ENCODE peak calls at places on chromosomes 12 and 14, in eight cellular contexts. D is MCF 10A; U is KBM-7; Z is T-helper 22 cell; X is psoas muscle; Q is effector memory CD4-positive, alpha-beta T cell; P is AG09319; I is retina. O is an unnamed sample.

GRCh38 chr12:128609861-128610260 is 213.9 kb downstream of the SLC15A4 start:
- DNase-seq in D (no peak), U (no peak), Z (no peak), X (no peak), Q (no peak), P (no peak), I (no peak), O (no peak)

GRCh38 chr14:24110060-24110459 is 4.5 kb upstream of the DCAF11 start:
- DNase-seq in D (peak), U (no peak), Z (no peak), X (no peak), Q (no peak), P (no peak), I (no peak), O (peak)

GRCh38 chr12:50220357-50221061 is 53.3 kb upstream of the CERS5 start:
- DNase-seq in D (peak), U (peak), Z (no peak), X (no peak), Q (no peak), P (no peak), I (no peak), O (peak)

GRCh38 chr14:32102152-32102787 is 25.2 kb downstream of the ARHGAP5 start:
- DNase-seq in D (no peak), U (peak), Z (no peak), X (no peak), Q (no peak), P (no peak), I (no peak), O (no peak)

GRCh38 chr14:68817513-68818212 is 24.8 kb upstream of the ZFP36L1 start:
- DNase-seq in D (no peak), U (no peak), Z (no peak), X (no peak), Q (no peak), P (no peak), I (no peak), O (no peak)

GRCh38 chr12:67002711-67003110 is 266.4 kb upstream of the CAND1 start:
- DNase-seq in D (peak), U (no peak), Z (no peak), X (no peak), Q (no peak), P (no peak), I (no peak), O (no peak)

GRCh38 chr12:111503116-111503515 is 96.0 kb downstream of the ATXN2 start:
- DNase-seq in D (no peak), U (no peak), Z (no peak), X (no peak), Q (no peak), P (no peak), I (no peak), O (no peak)

GRCh38 chr12:38541849-38542248 is 225.3 kb downstream of the ALG10B start:
- DNase-seq in D (no peak), U (no peak), Z (no peak), X (no peak), Q (no peak), P (no peak), I (no peak), O (no peak)

GRCh38 chr14:105499256-105500035 is 8.4 kb downstream of the TEDC1 start:
- DNase-seq in D (no peak), U (no peak), Z (no peak), X (no peak), Q (no peak), P (no peak), I (peak), O (peak)

GRCh38 chr14:57928732-57929131 is 62.8 kb upstream of the SLC35F4 start:
- DNase-seq in D (no peak), U (peak), Z (no peak), X (no peak), Q (no peak), P (no peak), I (no peak), O (no peak)

GRCh38 chr12:62158416-62159360 is 101.5 kb upstream of the USP15 start:
- DNase-seq in D (no peak), U (no peak), Z (no peak), X (no peak), Q (no peak), P (no peak), I (no peak), O (no peak)

GRCh38 chr14:99478133-99478532 is 2.5 kb downstream of the SETD3 start:
- DNase-seq in D (no peak), U (no peak), Z (no peak), X (no peak), Q (no peak), P (no peak), I (no peak), O (no peak)

GRCh38 chr12:77060883-77061240 is 4.5 kb downstream of the E2F7 start:
- DNase-seq in D (no peak), U (no peak), Z (no peak), X (no peak), Q (no peak), P (no peak), I (no peak), O (no peak)

GRCh38 chr12:127742231-127742630 is 524.7 kb upstream of the TMEM132C start:
- DNase-seq in D (no peak), U (no peak), Z (no peak), X (no peak), Q (no peak), P (no peak), I (no peak), O (no peak)

GRCh38 chr14:29637406-29637805 is 290.2 kb downstream of the PRKD1 start:
- DNase-seq in D (peak), U (no peak), Z (no peak), X (no peak), Q (no peak), P (peak), I (no peak), O (no peak)

GRCh38 chr14:76011959-76012802 is 26.6 kb downstream of the IFT43 start:
- DNase-seq in D (no peak), U (no peak), Z (no peak), X (no peak), Q (no peak), P (no peak), I (no peak), O (no peak)

GRCh38 chr14:86057018-86057667 is 527.2 kb downstream of the FLRT2 start:
- DNase-seq in D (peak), U (peak), Z (no peak), X (no peak), Q (no peak), P (no peak), I (peak), O (no peak)

GRCh38 chr14:101473795-101474562 is 87.3 kb upstream of the DIO3 start:
- DNase-seq in D (no peak), U (no peak), Z (no peak), X (no peak), Q (no peak), P (no peak), I (no peak), O (no peak)

GRCh38 chr12:71748081-71748850 is 6.4 kb upstream of the RAB21 start:
- DNase-seq in D (no peak), U (no peak), Z (no peak), X (no peak), Q (no peak), P (no peak), I (no peak), O (no peak)

GRCh38 chr14:38129705-38130104 is 78.0 kb upstream of the SSTR1 start:
- DNase-seq in D (no peak), U (no peak), Z (no peak), X (no peak), Q (no peak), P (no peak), I (no peak), O (no peak)

GRCh38 chr14:73714656-73715081 is 485 bp upstream of the PNMA1 start:
- DNase-seq in D (no peak), U (no peak), Z (no peak), X (no peak), Q (no peak), P (no peak), I (no peak), O (no peak)

GRCh38 chr14:104461676-104462443 is 117.7 kb upstream of the C14orf180 start:
- DNase-seq in D (no peak), U (no peak), Z (no peak), X (no peak), Q (no peak), P (no peak), I (peak), O (no peak)

GRCh38 chr12:132026061-132026795 is 76.5 kb downstream of the EP400 start:
- DNase-seq in D (no peak), U (no peak), Z (no peak), X (no peak), Q (no peak), P (no peak), I (no peak), O (no peak)

GRCh38 chr14:88269816-88270416 is 53.2 kb downstream of the KCNK10 start:
- DNase-seq in D (no peak), U (no peak), Z (no peak), X (no peak), Q (no peak), P (no peak), I (no peak), O (no peak)

GRCh38 chr12:32612658-32613614 is 66.2 kb upstream of the DNM1L start:
- DNase-seq in D (no peak), U (no peak), Z (no peak), X (no peak), Q (no peak), P (no peak), I (no peak), O (peak)

GRCh38 chr12:59700145-59700435 is 104.3 kb downstream of the SLC16A7 start:
- DNase-seq in D (no peak), U (no peak), Z (no peak), X (no peak), Q (no peak), P (no peak), I (no peak), O (no peak)

GRCh38 chr12:45299132-45299692 is 83.3 kb downstream of the ANO6 start:
- DNase-seq in D (peak), U (no peak), Z (no peak), X (no peak), Q (no peak), P (no peak), I (no peak), O (peak)

GRCh38 chr14:53472306-53472705 is 319.2 kb upstream of the DDHD1 start:
- DNase-seq in D (no peak), U (no peak), Z (no peak), X (no peak), Q (no peak), P (no peak), I (no peak), O (no peak)

GRCh38 chr14:99616832-99617488 is 13.0 kb upstream of the CCDC85C start:
- DNase-seq in D (no peak), U (no peak), Z (no peak), X (no peak), Q (no peak), P (no peak), I (no peak), O (no peak)

GRCh38 chr12:32051511-32052299 is 54.9 kb upstream of the BICD1 start:
- DNase-seq in D (peak), U (peak), Z (no peak), X (no peak), Q (no peak), P (peak), I (no peak), O (peak)

GRCh38 chr14:67623114-67623513 is 3.4 kb downstream of the ARG2 start:
- DNase-seq in D (peak), U (no peak), Z (no peak), X (no peak), Q (no peak), P (no peak), I (no peak), O (peak)

O was measured in foreskin keratinocyte.